ENCODE peak calls at places on chromosomes 5 and 9, in five cellular contexts. J is HepG2, I is A549, K is GM12878, M is K562. D is an unnamed sample.

GRCh38 chr9:128143409-128144238 is 5.6 kb upstream of the LCN2 start:
- DNase-seq in J (no peak), K (no peak), M (peak), I (no peak), D (no peak)

GRCh38 chr9:77910216-77910615 is 121.4 kb downstream of the GNAQ start:
- DNase-seq in I (no peak), K (no peak), M (no peak), J (no peak), D (no peak)

GRCh38 chr9:104987743-104988142 is 59.8 kb upstream of the ABCA1 start:
- DNase-seq in I (no peak), M (no peak), K (no peak), J (no peak), D (no peak)

GRCh38 chr5:128537306-128537998 is 593 bp downstream of the FBN2 start:
- DNase-seq in I (peak), M (no peak), J (no peak), K (no peak), D (no peak)

GRCh38 chr5:100901851-100902341 is 1.2 kb downstream of the ST8SIA4 start:
- DNase-seq in M (no peak), I (no peak), J (no peak), K (no peak), D (no peak)

GRCh38 chr9:101585740-101586139 is 9.0 kb downstream of the PPP3R2 start:
- DNase-seq in M (no peak), K (no peak), I (no peak), J (no peak), D (no peak)

GRCh38 chr5:149938272-149938671 is 6.3 kb downstream of the PDE6A start:
- DNase-seq in J (no peak), I (peak), K (no peak), M (no peak), D (no peak)

GRCh38 chr5:151427258-151427657 is 20.1 kb upstream of the SLC36A1 start:
- DNase-seq in I (no peak), M (no peak), J (no peak), K (peak), D (no peak)

GRCh38 chr5:137635521-137635921 is 100.4 kb downstream of the KLHL3 start:
- DNase-seq in M (no peak), K (no peak), I (no peak), J (no peak), D (no peak)

GRCh38 chr5:108001222-108001621 is 330.5 kb upstream of the EFNA5 start:
- DNase-seq in I (no peak), M (no peak), J (no peak), K (no peak), D (no peak)

GRCh38 chr9:99044827-99045226 is 60.1 kb upstream of the TGFBR1 start:
- DNase-seq in J (no peak), I (no peak), K (no peak), M (no peak), D (no peak)

GRCh38 chr9:124032247-124032646 is 20.7 kb downstream of the LHX2 start:
- DNase-seq in I (no peak), M (no peak), J (no peak), K (no peak), D (no peak)

GRCh38 chr9:13956107-13956506 is 357.8 kb downstream of the NFIB start:
- DNase-seq in J (no peak), I (no peak), M (no peak), K (no peak), D (no peak)

GRCh38 chr9:130305381-130305780 is 39.8 kb downstream of the HMCN2 start:
- DNase-seq in M (no peak), I (no peak), K (no peak), J (no peak), D (no peak)

GRCh38 chr9:133107245-133107722 is 13.8 kb downstream of the RALGDS start:
- DNase-seq in I (no peak), K (no peak), J (no peak), M (no peak), D (no peak)

GRCh38 chr9:133106511-133107244 is 14.4 kb downstream of the RALGDS start:
- DNase-seq in M (no peak), I (no peak), K (no peak), J (no peak), D (no peak)

GRCh38 chr9:133107961-133108793 is 12.9 kb downstream of the RALGDS start:
- DNase-seq in K (no peak), M (no peak), I (no peak), J (no peak), D (no peak)

GRCh38 chr9:133109931-133110650 is 10.9 kb downstream of the RALGDS start:
- DNase-seq in M (no peak), J (no peak), K (no peak), I (no peak), D (no peak)

DNA sequence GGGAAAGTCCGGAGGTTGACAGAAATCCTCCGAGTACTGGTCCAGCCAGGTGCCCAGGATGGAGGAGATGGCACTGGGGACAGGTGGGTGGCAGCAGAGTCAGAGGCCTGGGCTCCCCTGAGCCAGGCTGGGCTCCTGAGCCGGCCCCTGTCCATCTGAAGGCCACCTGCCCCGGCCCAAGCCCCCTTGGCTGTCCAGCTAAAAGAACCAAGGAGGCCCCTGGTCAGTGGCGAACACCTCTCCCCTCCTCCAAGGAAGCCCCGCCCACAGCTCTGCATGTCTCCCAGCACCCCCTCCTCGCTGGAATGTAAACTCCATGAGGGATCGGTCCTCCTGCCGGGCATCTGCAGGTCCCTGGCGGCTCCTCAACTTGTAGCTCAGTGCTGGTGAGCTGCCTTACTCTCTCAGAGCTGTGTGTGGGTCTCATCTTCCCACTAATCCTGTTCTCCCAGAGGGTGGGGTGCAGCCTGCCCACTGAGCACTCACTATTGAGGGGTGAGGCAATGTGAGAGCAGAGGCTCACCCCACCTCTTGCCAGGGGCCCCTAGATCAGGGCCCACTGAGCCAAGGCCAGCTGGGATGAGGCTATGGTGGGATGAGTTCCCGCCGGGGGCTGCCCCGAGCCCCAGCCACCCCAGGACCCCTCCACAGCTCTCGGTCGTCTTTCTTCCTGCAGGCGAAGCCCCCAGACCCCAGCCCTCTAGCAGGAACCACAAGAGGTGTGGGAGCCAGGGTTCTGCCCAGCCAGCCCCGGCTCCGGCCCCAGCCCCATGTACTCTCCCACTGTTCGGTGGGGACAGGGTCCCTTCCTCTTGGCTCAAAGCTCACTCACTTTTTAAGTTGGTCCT is 12.0 kb downstream of the RALGDS start:
- DNase-seq in J (no peak), M (no peak), I (no peak), K (no peak), D (no peak)
- TF ChIP-seq KDM1A in J (no peak), M (no peak), I (no peak), K (no peak), D (no peak)

GRCh38 chr5:1004598-1005361 is 3.8 kb upstream of the NKD2 start:
- DNase-seq in I (peak), M (peak), J (no peak), K (no peak), D (no peak)
- TF ChIP-seq USF2 in I (no peak), M (no peak), J (no peak), K (no peak), D (no peak)

DNA sequence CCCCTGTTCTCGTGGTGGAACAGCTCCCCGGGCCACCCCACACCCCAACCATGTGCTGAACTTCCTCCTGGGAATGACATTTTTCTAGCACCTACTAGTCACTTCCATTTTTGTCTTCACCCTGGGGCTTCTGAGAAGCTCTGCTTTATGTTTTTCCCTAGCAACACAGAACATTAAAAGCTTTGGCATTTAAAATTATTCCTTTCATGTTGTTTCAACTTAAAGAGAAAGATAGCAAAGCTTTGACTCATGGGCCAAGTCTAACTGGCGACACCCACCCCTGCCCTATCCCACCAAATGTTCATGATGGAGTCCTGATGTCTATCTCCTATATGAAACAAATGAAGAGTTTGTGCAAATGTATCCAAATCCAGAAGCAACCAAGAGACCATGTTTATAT is 22.4 kb downstream of the BOD1 start:
- DNase-seq in M (no peak), J (no peak), I (no peak), K (no peak), D (no peak)
- TF ChIP-seq KDM1A in M (no peak), J (no peak), I (no peak), K (no peak), D (no peak)

GRCh38 chr5:181052526-181052927 is 12.5 kb downstream of the BTNL9 start:
- DNase-seq in K (no peak), J (no peak), M (no peak), I (no peak), D (no peak)

GRCh38 chr5:181054138-181054537 is 14.1 kb downstream of the BTNL9 start:
- DNase-seq in K (no peak), I (no peak), J (no peak), M (no peak), D (no peak)

GRCh38 chr5:181052928-181053759 is 13.1 kb downstream of the BTNL9 start:
- DNase-seq in M (peak), I (peak), J (no peak), K (no peak), D (no peak)

GRCh38 chr5:181054871-181055494 is 14.9 kb downstream of the BTNL9 start:
- DNase-seq in J (no peak), M (peak), I (no peak), K (no peak), D (no peak)

DNA sequence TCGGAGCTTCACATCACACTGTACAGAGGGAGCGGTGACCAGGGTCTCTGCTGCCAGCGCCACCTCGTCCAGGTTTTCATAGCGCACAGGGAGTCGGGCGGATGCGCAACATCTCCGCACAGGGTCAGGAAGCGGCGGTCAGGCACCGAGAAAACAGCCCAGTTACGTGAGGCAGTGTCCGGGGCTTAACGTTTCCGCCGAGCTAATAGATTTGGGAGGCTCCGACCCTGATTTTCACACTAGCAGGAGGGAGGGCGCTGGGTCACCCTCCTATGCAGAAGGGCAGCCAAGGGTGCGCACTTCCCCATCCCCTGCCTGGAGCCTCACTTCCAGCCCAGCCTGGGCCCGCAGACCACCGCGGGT is 13.7 kb downstream of the BTNL9 start:
- DNase-seq in I (no peak), M (no peak), K (no peak), J (no peak), D (no peak)
- TF ChIP-seq USF2 in I (no peak), M (no peak), K (no peak), J (no peak), D (no peak)

DNA sequence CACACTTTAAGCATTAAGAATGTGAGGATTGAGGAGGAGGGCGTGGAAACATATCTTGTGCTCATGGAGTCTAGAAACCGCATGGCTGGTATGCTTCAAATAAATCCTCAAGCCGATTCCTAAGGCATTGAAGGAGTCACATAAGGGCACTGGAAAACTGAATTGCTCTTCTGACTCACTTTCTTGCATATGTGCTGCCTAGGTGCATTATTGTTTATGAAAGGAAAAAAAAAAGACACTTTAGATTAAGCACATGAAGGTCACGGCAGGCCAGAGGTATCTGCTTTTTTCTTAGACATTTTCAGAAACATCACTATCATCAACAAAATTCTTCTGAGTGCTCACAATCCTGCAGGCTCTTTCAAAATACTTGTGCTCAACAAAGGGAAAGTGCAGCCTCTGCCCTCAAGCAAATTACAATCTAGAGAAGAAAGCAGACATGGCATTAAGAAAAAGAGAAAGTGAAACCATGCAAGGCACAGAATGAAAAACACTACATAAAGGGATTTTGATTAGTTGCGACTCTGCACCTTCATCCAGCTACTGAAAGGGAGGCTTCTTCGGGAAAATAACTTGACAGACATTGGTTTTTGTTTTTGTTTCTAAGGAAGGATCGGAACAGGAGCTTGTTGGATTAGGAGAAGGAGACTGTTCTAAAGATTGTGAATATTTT is 2117.6 kb downstream of the MAT2B start:
- DNase-seq in J (no peak), M (no peak), K (no peak), I (no peak), D (no peak)
- TF ChIP-seq KDM1A in J (no peak), M (no peak), K (no peak), I (no peak), D (no peak)

DNA sequence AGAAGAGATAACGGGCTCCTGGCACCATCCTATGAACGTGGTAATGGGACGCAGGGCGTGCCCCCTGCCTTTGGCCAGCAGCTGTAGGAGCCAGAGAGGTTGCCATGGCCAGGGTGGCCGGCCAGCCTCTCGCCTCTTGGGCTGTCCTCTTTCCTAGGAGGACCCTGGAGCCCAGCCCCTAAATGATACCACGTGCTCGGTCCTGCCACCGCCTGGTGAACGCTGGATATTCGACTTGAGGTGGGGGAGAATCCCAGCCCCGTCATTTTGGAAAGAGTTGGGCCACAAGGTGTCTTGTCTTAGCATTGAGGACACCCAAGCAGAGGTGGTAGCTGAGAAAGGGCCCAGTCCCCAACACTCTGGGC is 391 bp upstream of the NRG2 start:
- DNase-seq in J (no peak), M (peak), I (peak), K (no peak), D (no peak)
- TF ChIP-seq USF2 in J (no peak), M (no peak), I (peak), K (peak), D (peak)